ENCODE peak calls at places on chromosomes 16 and 17, in ten cellular contexts. A is HCEC 1CT; L is SW480; N is activated CD4-positive, alpha-beta T cell treated with anti-CD3 and anti-CD28 coated beads, Interleukin-2, amount 50 U/mL, for 24 hours; U is AG04450; I is non-pigmented ciliary epithelial cell; S is cardiac fibroblast; C is stomach; V is iPS DF 19.7; E is activated T-helper 2 cell treated with anti-CD3 and anti-CD28 coated beads, Interferon-gamma antibody, Interleukin-2, Interleukin-4, amounts not matched to agents 10 μg/mL and 5 μg/mL and 100 μg/mL, durations not matched to agents 14 hours and 24 hours and 36 hours. Q is an unnamed sample.

GRCh38 chr17:39118674-39119419 is 32.6 kb downstream of the PLXDC1 start:
- DNase-seq in V (no peak), N (no peak), A (no peak), U (no peak), L (no peak), I (no peak), S (no peak), C (no peak), E (no peak), Q (no peak)

GRCh38 chr17:81366648-81367047 is 28.6 kb upstream of the BAHCC1 start:
- DNase-seq in S (no peak), V (no peak), N (no peak), U (no peak), A (no peak), L (no peak), C (no peak), I (no peak), E (no peak), Q (no peak)

GRCh38 chr17:82065193-82065637 is 389 bp downstream of the DUS1L start:
- DNase-seq in L (no peak), U (no peak), A (no peak), V (no peak), I (no peak), S (no peak), E (peak), N (no peak), C (no peak), Q (no peak)

GRCh38 chr17:20083460-20083859 is 74.3 kb downstream of the SPECC1 start:
- DNase-seq in C (no peak), U (no peak), A (no peak), V (no peak), S (peak), E (no peak), N (no peak), L (no peak), I (no peak), Q (no peak)

GRCh38 chr17:63290784-63291183 is 155.3 kb downstream of the CYB561 start:
- DNase-seq in L (no peak), I (no peak), E (no peak), V (no peak), C (no peak), A (peak), N (no peak), S (no peak), U (no peak), Q (no peak)

GRCh38 chr16:71927383-71927782 is 32.1 kb downstream of the IST1 start:
- DNase-seq in L (peak), V (no peak), U (peak), S (peak), A (peak), N (no peak), C (peak), I (peak), E (no peak), Q (no peak)

GRCh38 chr16:49492090-49492801 is 118.6 kb downstream of the C16orf78 start:
- DNase-seq in V (no peak), I (no peak), S (peak), U (no peak), E (no peak), L (peak), C (peak), N (peak), A (no peak), Q (peak)

GRCh38 chr17:69269174-69269998 is 40.8 kb upstream of the ABCA10 start:
- DNase-seq in E (no peak), A (peak), V (no peak), S (peak), C (no peak), U (no peak), N (no peak), L (no peak), I (no peak), Q (no peak)

GRCh38 chr17:64441772-64442549 is 7.0 kb upstream of the MILR1 start:
- DNase-seq in C (no peak), S (peak), N (no peak), E (peak), L (peak), I (peak), U (no peak), A (no peak), V (no peak), Q (no peak)

GRCh38 chr16:11152205-11152604 is 103.8 kb downstream of the SOCS1 start:
- DNase-seq in I (no peak), V (no peak), U (no peak), L (no peak), E (no peak), A (no peak), C (no peak), S (no peak), N (no peak), Q (no peak)

GRCh38 chr16:19898924-19899604 is 14.4 kb upstream of the GPRC5B start:
- DNase-seq in L (peak), I (no peak), U (no peak), S (peak), A (peak), E (peak), N (peak), V (no peak), C (peak), Q (peak)

GRCh38 chr17:47072881-47073280 is 93.8 kb upstream of the RPRML start:
- DNase-seq in A (peak), V (no peak), L (no peak), E (no peak), S (no peak), U (no peak), C (no peak), I (no peak), N (no peak), Q (no peak)

GRCh38 chr17:75679706-75680201 is 12.6 kb downstream of the SAP30BP start:
- DNase-seq in I (no peak), V (no peak), U (no peak), L (peak), E (no peak), C (peak), S (peak), N (no peak), A (no peak), Q (no peak)

GRCh38 chr17:63699638-63700527 is at the start of gene LIMD2:
- DNase-seq in N (peak), E (peak), U (no peak), V (no peak), L (no peak), S (no peak), C (peak), A (no peak), I (no peak), Q (peak)

GRCh38 chr16:22089910-22090309 is 2.4 kb upstream of the VWA3A start:
- DNase-seq in E (no peak), N (no peak), V (no peak), I (no peak), S (no peak), A (no peak), C (no peak), L (no peak), U (no peak), Q (no peak)

GRCh38 chr17:45384047-45384799 is 48.4 kb downstream of the ARHGAP27 start:
- DNase-seq in U (no peak), V (no peak), I (no peak), E (no peak), L (no peak), A (no peak), C (no peak), N (no peak), S (no peak), Q (no peak)

GRCh38 chr17:28057731-28058246 is 15.3 kb downstream of the NLK start:
- DNase-seq in I (no peak), E (no peak), U (peak), N (no peak), S (peak), V (no peak), L (no peak), C (no peak), A (peak), Q (peak)

GRCh38 chr17:68674271-68674925 is 73.2 kb upstream of the FAM20A start:
- DNase-seq in S (no peak), C (no peak), N (no peak), L (no peak), V (no peak), A (no peak), E (no peak), I (no peak), U (no peak), Q (no peak)

GRCh38 chr16:85983606-85984005 is 84.6 kb downstream of the IRF8 start:
- DNase-seq in I (no peak), V (no peak), C (no peak), E (no peak), U (no peak), A (no peak), N (no peak), L (no peak), S (no peak), Q (no peak)

GRCh38 chr16:83623091-83623730 is 184.6 kb upstream of the HSBP1 start:
- DNase-seq in S (no peak), V (no peak), N (no peak), A (no peak), C (no peak), I (no peak), L (no peak), U (no peak), E (no peak), Q (no peak)

GRCh38 chr16:56115817-56116576 is 75.3 kb upstream of the GNAO1 start:
- DNase-seq in U (no peak), E (no peak), V (no peak), C (no peak), A (no peak), I (no peak), N (no peak), L (no peak), S (no peak), Q (no peak)

GRCh38 chr17:80773243-80773991 is 218.2 kb upstream of the CHMP6 start:
- DNase-seq in L (no peak), I (no peak), E (no peak), A (no peak), V (no peak), U (no peak), C (no peak), S (no peak), N (no peak), Q (no peak)

GRCh38 chr16:624522-625401 is 6.0 kb upstream of the WFIKKN1 start:
- DNase-seq in E (no peak), A (no peak), U (no peak), V (no peak), S (no peak), C (no peak), L (no peak), I (no peak), N (no peak), Q (no peak)

GRCh38 chr16:77213542-77214108 is 14.4 kb downstream of the SYCE1L start:
- DNase-seq in A (peak), I (peak), N (no peak), U (peak), L (peak), V (no peak), C (no peak), E (no peak), S (peak), Q (no peak)

GRCh38 chr17:77496831-77497577 is 356.2 kb downstream of the SEC14L1 start:
- DNase-seq in C (no peak), V (no peak), U (no peak), E (no peak), L (no peak), N (no peak), I (no peak), A (no peak), S (no peak), Q (no peak)

GRCh38 chr16:78237856-78238255 is 138.4 kb downstream of the WWOX start:
- DNase-seq in I (no peak), A (no peak), S (no peak), L (no peak), V (no peak), N (no peak), C (no peak), U (no peak), E (no peak), Q (no peak)

GRCh38 chr17:81834831-81835267 is at the start of gene PPP1R27:
- DNase-seq in U (no peak), A (no peak), L (no peak), E (no peak), N (no peak), V (no peak), S (no peak), I (no peak), C (no peak), Q (no peak)

GRCh38 chr16:49919327-49919726 is 63.4 kb upstream of the ZNF423 start:
- DNase-seq in U (no peak), L (no peak), C (no peak), I (no peak), S (no peak), N (no peak), V (no peak), E (no peak), A (no peak), Q (no peak)

GRCh38 chr16:24645739-24646645 is 83.5 kb upstream of the TNRC6A start:
- DNase-seq in U (peak), L (peak), I (peak), V (no peak), A (peak), C (no peak), S (peak), E (no peak), N (no peak), Q (no peak)

GRCh38 chr16:67841198-67841815 is 813 bp upstream of the THAP11 start:
- DNase-seq in E (no peak), A (no peak), N (no peak), V (no peak), L (no peak), I (no peak), U (no peak), S (no peak), C (no peak), Q (peak)

GRCh38 chr16:18983565-18984424 is at the start of gene TMC7:
- DNase-seq in A (peak), C (peak), I (no peak), U (peak), S (peak), E (no peak), V (peak), N (peak), L (peak), Q (peak)

GRCh38 chr16:86100205-86101134 is 201.5 kb downstream of the IRF8 start:
- DNase-seq in U (peak), S (no peak), A (no peak), C (no peak), I (no peak), V (no peak), L (no peak), N (no peak), E (no peak), Q (no peak)

Q was measured in HuH-7.